ENCODE peak calls at places on chromosome 6, in six cellular contexts. One of them, this sample, is unnamed.

GRCh38 chr6:10779076-10779475 is 31.5 kb downstream of the TMEM14B start:
- DNase-seq in CD4-positive, CD25-positive, alpha-beta regulatory T cell: no peak
- DNase-seq in upper lobe of right lung: no peak
- DNase-seq in CD8-positive, alpha-beta T cell: no peak
- DNase-seq in esophagus squamous epithelium: no peak
- DNase-seq in tibial artery: no peak
- DNase-seq in this sample: no peak

GRCh38 chr6:40247516-40248115 is 313.4 kb upstream of the MOCS1 start:
- DNase-seq in CD8-positive, alpha-beta T cell: no peak
- DNase-seq in CD4-positive, CD25-positive, alpha-beta regulatory T cell: no peak
- DNase-seq in esophagus squamous epithelium: no peak
- DNase-seq in upper lobe of right lung: no peak
- DNase-seq in tibial artery: no peak
- DNase-seq in this sample: no peak

GRCh38 chr6:21952367-21952766 is 344.5 kb downstream of the PRL start:
- DNase-seq in CD4-positive, CD25-positive, alpha-beta regulatory T cell: no peak
- DNase-seq in upper lobe of right lung: no peak
- DNase-seq in tibial artery: no peak
- DNase-seq in esophagus squamous epithelium: no peak
- DNase-seq in CD8-positive, alpha-beta T cell: no peak
- DNase-seq in this sample: no peak

GRCh38 chr6:113591896-113592827 is 265.0 kb upstream of the MARCKS start:
- DNase-seq in CD8-positive, alpha-beta T cell: no peak
- DNase-seq in CD4-positive, CD25-positive, alpha-beta regulatory T cell: no peak
- DNase-seq in tibial artery: no peak
- DNase-seq in esophagus squamous epithelium: no peak
- DNase-seq in upper lobe of right lung: no peak
- DNase-seq in this sample: no peak

GRCh38 chr6:148395583-148396101 is 53.0 kb downstream of the SASH1 start:
- DNase-seq in CD4-positive, CD25-positive, alpha-beta regulatory T cell: no peak
- DNase-seq in esophagus squamous epithelium: no peak
- DNase-seq in upper lobe of right lung: no peak
- DNase-seq in CD8-positive, alpha-beta T cell: no peak
- DNase-seq in tibial artery: no peak
- DNase-seq in this sample: no peak

GRCh38 chr6:169153401-169153800 is 100.2 kb downstream of the THBS2 start:
- DNase-seq in upper lobe of right lung: no peak
- DNase-seq in CD8-positive, alpha-beta T cell: no peak
- DNase-seq in esophagus squamous epithelium: no peak
- DNase-seq in CD4-positive, CD25-positive, alpha-beta regulatory T cell: no peak
- DNase-seq in tibial artery: no peak
- DNase-seq in this sample: no peak

GRCh38 chr6:137536104-137536773 is 42.0 kb upstream of the OLIG3 start:
- DNase-seq in tibial artery: no peak
- DNase-seq in upper lobe of right lung: no peak
- DNase-seq in CD4-positive, CD25-positive, alpha-beta regulatory T cell: peak; percentile 54
- DNase-seq in esophagus squamous epithelium: no peak
- DNase-seq in CD8-positive, alpha-beta T cell: peak; percentile 24
- DNase-seq in this sample: no peak

GRCh38 chr6:16320533-16321340 is 82.3 kb downstream of the GMPR start:
- DNase-seq in CD4-positive, CD25-positive, alpha-beta regulatory T cell: no peak
- DNase-seq in CD8-positive, alpha-beta T cell: no peak
- DNase-seq in tibial artery: peak; percentile 64
- DNase-seq in esophagus squamous epithelium: no peak
- DNase-seq in upper lobe of right lung: no peak
- DNase-seq in this sample: no peak

GRCh38 chr6:131657630-131658111 is 20.6 kb downstream of the ENPP3 start:
- DNase-seq in tibial artery: no peak
- DNase-seq in CD4-positive, CD25-positive, alpha-beta regulatory T cell: no peak
- DNase-seq in esophagus squamous epithelium: no peak
- DNase-seq in CD8-positive, alpha-beta T cell: no peak
- DNase-seq in upper lobe of right lung: no peak
- DNase-seq in this sample: no peak

GRCh38 chr6:47478233-47479155 is 905 bp downstream of the CD2AP start:
- DNase-seq in CD4-positive, CD25-positive, alpha-beta regulatory T cell: no peak
- DNase-seq in tibial artery: peak; percentile 22
- DNase-seq in upper lobe of right lung: no peak
- DNase-seq in CD8-positive, alpha-beta T cell: no peak
- DNase-seq in esophagus squamous epithelium: no peak
- DNase-seq in this sample: peak; percentile 48

GRCh38 chr6:150635906-150636514 is 36.3 kb downstream of the PLEKHG1 start:
- DNase-seq in upper lobe of right lung: no peak
- DNase-seq in esophagus squamous epithelium: no peak
- DNase-seq in tibial artery: no peak
- DNase-seq in CD8-positive, alpha-beta T cell: no peak
- DNase-seq in CD4-positive, CD25-positive, alpha-beta regulatory T cell: no peak
- DNase-seq in this sample: no peak
- H3K27ac ChIP-seq in upper lobe of right lung: no peak overlapping the region
- H3K27ac ChIP-seq in esophagus squamous epithelium: no peak overlapping the region
- H3K27ac ChIP-seq in tibial artery: no peak overlapping the region
- H3K27ac ChIP-seq in CD8-positive, alpha-beta T cell: no peak overlapping the region
- H3K27ac ChIP-seq in CD4-positive, CD25-positive, alpha-beta regulatory T cell: peak overlapping the region; percentile 17
- H3K27ac ChIP-seq in this sample: no peak overlapping the region

DNA sequence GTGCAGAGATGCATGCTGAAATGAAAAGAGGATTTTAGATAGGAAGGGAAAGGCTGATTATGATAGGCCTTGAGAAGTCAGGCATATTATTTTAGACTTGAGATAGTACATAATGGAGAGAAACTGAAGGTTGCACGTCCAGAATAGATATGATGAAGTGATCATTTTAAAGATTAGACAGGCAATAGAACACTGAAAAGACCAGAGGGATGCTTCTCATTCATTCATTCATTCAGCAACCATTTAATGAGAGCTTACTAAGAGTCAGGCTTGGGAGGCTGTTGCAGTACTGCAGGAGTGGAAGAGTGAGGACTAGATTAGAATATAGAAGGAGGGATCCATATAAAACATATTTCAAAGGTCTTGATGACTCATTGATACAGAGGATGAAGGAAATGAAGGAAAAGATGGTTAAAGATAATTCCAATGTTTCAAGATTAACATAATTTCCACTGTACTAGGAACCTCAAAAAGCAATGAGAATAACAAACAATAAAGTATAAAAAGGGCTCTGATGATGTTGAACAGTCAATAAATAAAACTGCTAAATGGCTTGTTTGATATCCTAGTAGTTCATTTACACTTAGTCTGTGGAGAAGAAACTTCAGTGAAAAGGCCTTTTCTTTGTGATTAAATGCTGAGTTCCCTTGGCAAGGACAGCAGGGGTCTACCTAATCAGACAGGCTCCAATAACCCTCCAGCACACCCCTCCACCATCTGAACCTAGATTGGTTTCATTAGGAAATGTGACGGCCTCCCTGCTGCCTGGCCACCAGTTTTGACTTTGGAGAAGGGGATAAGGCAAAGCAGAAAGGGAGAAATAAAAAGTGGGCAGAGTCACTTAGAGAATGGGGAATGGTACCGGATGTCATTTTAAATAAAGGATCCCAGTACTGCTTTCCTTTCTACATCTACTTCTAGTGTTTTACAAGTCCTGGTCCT is 5.3 kb upstream of the FBXO9 start:
- DNase-seq in tibial artery: no peak
- DNase-seq in CD8-positive, alpha-beta T cell: no peak
- DNase-seq in upper lobe of right lung: no peak
- DNase-seq in CD4-positive, CD25-positive, alpha-beta regulatory T cell: no peak
- DNase-seq in esophagus squamous epithelium: no peak
- DNase-seq in this sample: no peak
- H3K4me3 ChIP-seq in tibial artery: peak overlapping the region; percentile 62
- H3K4me3 ChIP-seq in CD8-positive, alpha-beta T cell: no peak overlapping the region
- H3K4me3 ChIP-seq in upper lobe of right lung: peak overlapping the region; percentile 89
- H3K4me3 ChIP-seq in CD4-positive, CD25-positive, alpha-beta regulatory T cell: peak overlapping the region; percentile 90
- H3K4me3 ChIP-seq in esophagus squamous epithelium: peak overlapping the region; percentile 75
- H3K4me3 ChIP-seq in this sample: no peak overlapping the region

GRCh38 chr6:139028658-139029469 is at the start of gene ABRACL:
- DNase-seq in CD4-positive, CD25-positive, alpha-beta regulatory T cell: peak; percentile 56
- DNase-seq in esophagus squamous epithelium: peak; percentile 11
- DNase-seq in CD8-positive, alpha-beta T cell: peak; percentile 58
- DNase-seq in upper lobe of right lung: peak; percentile 85
- DNase-seq in tibial artery: peak; percentile 57
- DNase-seq in this sample: peak; percentile 86
- H3K4me1 ChIP-seq in CD4-positive, CD25-positive, alpha-beta regulatory T cell: peaks cover 34% of the 10 kb centered on the region
- H3K4me1 ChIP-seq in esophagus squamous epithelium: peaks cover 10% of the 10 kb centered on the region
- H3K4me1 ChIP-seq in CD8-positive, alpha-beta T cell: peaks cover 24% of the 10 kb centered on the region
- H3K4me1 ChIP-seq in upper lobe of right lung: peaks cover 18% of the 10 kb centered on the region
- H3K4me1 ChIP-seq in tibial artery: peaks cover 10% of the 10 kb centered on the region
- H3K4me1 ChIP-seq in this sample: peaks cover 12% of the 10 kb centered on the region

GRCh38 chr6:44388876-44389275 is 1.4 kb downstream of the CDC5L start:
- DNase-seq in esophagus squamous epithelium: no peak
- DNase-seq in CD8-positive, alpha-beta T cell: no peak
- DNase-seq in upper lobe of right lung: no peak
- DNase-seq in tibial artery: no peak
- DNase-seq in CD4-positive, CD25-positive, alpha-beta regulatory T cell: no peak
- DNase-seq in this sample: no peak

GRCh38 chr6:44387346-44388134 is at the start of gene CDC5L:
- DNase-seq in CD8-positive, alpha-beta T cell: peak; percentile 82
- DNase-seq in upper lobe of right lung: peak; percentile 94
- DNase-seq in CD4-positive, CD25-positive, alpha-beta regulatory T cell: peak; percentile 96
- DNase-seq in esophagus squamous epithelium: peak; percentile 77
- DNase-seq in tibial artery: peak; percentile 96
- DNase-seq in this sample: peak; percentile 96

GRCh38 chr6:44386929-44387345 is 569 bp upstream of the CDC5L start:
- DNase-seq in CD4-positive, CD25-positive, alpha-beta regulatory T cell: no peak
- DNase-seq in CD8-positive, alpha-beta T cell: no peak
- DNase-seq in tibial artery: no peak
- DNase-seq in esophagus squamous epithelium: no peak
- DNase-seq in upper lobe of right lung: no peak
- DNase-seq in this sample: no peak

GRCh38 chr6:44386364-44386928 is 1.1 kb upstream of the CDC5L start:
- DNase-seq in tibial artery: peak; percentile 70
- DNase-seq in CD8-positive, alpha-beta T cell: no peak
- DNase-seq in upper lobe of right lung: peak; percentile 87
- DNase-seq in CD4-positive, CD25-positive, alpha-beta regulatory T cell: no peak
- DNase-seq in esophagus squamous epithelium: no peak
- DNase-seq in this sample: no peak

GRCh38 chr6:44388135-44388487 is 605 bp downstream of the CDC5L start:
- DNase-seq in CD4-positive, CD25-positive, alpha-beta regulatory T cell: no peak
- DNase-seq in CD8-positive, alpha-beta T cell: no peak
- DNase-seq in upper lobe of right lung: no peak
- DNase-seq in esophagus squamous epithelium: no peak
- DNase-seq in tibial artery: no peak
- DNase-seq in this sample: no peak
- H3K27ac ChIP-seq in CD4-positive, CD25-positive, alpha-beta regulatory T cell: peak overlapping the region; percentile 93
- H3K27ac ChIP-seq in CD8-positive, alpha-beta T cell: peak overlapping the region; percentile 73
- H3K27ac ChIP-seq in upper lobe of right lung: peak overlapping the region; percentile 95
- H3K27ac ChIP-seq in esophagus squamous epithelium: peak overlapping the region; percentile 99
- H3K27ac ChIP-seq in tibial artery: peak overlapping the region; percentile 95
- H3K27ac ChIP-seq in this sample: peak overlapping the region; percentile 99

GRCh38 chr6:33975631-33976424 is 170.1 kb downstream of the GRM4 start:
- DNase-seq in esophagus squamous epithelium: no peak
- DNase-seq in upper lobe of right lung: peak; percentile 52
- DNase-seq in CD8-positive, alpha-beta T cell: no peak
- DNase-seq in tibial artery: no peak
- DNase-seq in CD4-positive, CD25-positive, alpha-beta regulatory T cell: no peak
- DNase-seq in this sample: no peak
- H3K4me3 ChIP-seq in esophagus squamous epithelium: no peak overlapping the region
- H3K4me3 ChIP-seq in upper lobe of right lung: no peak overlapping the region
- H3K4me3 ChIP-seq in CD8-positive, alpha-beta T cell: no peak overlapping the region
- H3K4me3 ChIP-seq in tibial artery: no peak overlapping the region
- H3K4me3 ChIP-seq in CD4-positive, CD25-positive, alpha-beta regulatory T cell: no peak overlapping the region
- H3K4me3 ChIP-seq in this sample: no peak overlapping the region

GRCh38 chr6:156796627-156797026 is 19.4 kb downstream of the ARID1B start:
- DNase-seq in tibial artery: no peak
- DNase-seq in esophagus squamous epithelium: no peak
- DNase-seq in CD8-positive, alpha-beta T cell: no peak
- DNase-seq in upper lobe of right lung: no peak
- DNase-seq in CD4-positive, CD25-positive, alpha-beta regulatory T cell: no peak
- DNase-seq in this sample: no peak

GRCh38 chr6:156794546-156794945 is 17.4 kb downstream of the ARID1B start:
- DNase-seq in tibial artery: no peak
- DNase-seq in upper lobe of right lung: no peak
- DNase-seq in esophagus squamous epithelium: no peak
- DNase-seq in CD4-positive, CD25-positive, alpha-beta regulatory T cell: no peak
- DNase-seq in CD8-positive, alpha-beta T cell: no peak
- DNase-seq in this sample: no peak

GRCh38 chr6:156794963-156795362 is 17.8 kb downstream of the ARID1B start:
- DNase-seq in CD8-positive, alpha-beta T cell: no peak
- DNase-seq in tibial artery: no peak
- DNase-seq in upper lobe of right lung: no peak
- DNase-seq in esophagus squamous epithelium: no peak
- DNase-seq in CD4-positive, CD25-positive, alpha-beta regulatory T cell: no peak
- DNase-seq in this sample: no peak

GRCh38 chr6:156798091-156798735 is 21.0 kb downstream of the ARID1B start:
- DNase-seq in tibial artery: no peak
- DNase-seq in esophagus squamous epithelium: no peak
- DNase-seq in CD8-positive, alpha-beta T cell: no peak
- DNase-seq in CD4-positive, CD25-positive, alpha-beta regulatory T cell: no peak
- DNase-seq in upper lobe of right lung: no peak
- DNase-seq in this sample: no peak

GRCh38 chr6:156795825-156796224 is 18.6 kb downstream of the ARID1B start:
- DNase-seq in CD8-positive, alpha-beta T cell: no peak
- DNase-seq in CD4-positive, CD25-positive, alpha-beta regulatory T cell: no peak
- DNase-seq in tibial artery: no peak
- DNase-seq in esophagus squamous epithelium: no peak
- DNase-seq in upper lobe of right lung: no peak
- DNase-seq in this sample: peak; percentile 68
- H3K4me1 ChIP-seq in CD8-positive, alpha-beta T cell: peaks cover 55% of the 10 kb centered on the region
- H3K4me1 ChIP-seq in CD4-positive, CD25-positive, alpha-beta regulatory T cell: peaks cover 57% of the 10 kb centered on the region
- H3K4me1 ChIP-seq in tibial artery: peaks cover 68% of the 10 kb centered on the region
- H3K4me1 ChIP-seq in esophagus squamous epithelium: peaks cover 28% of the 10 kb centered on the region
- H3K4me1 ChIP-seq in upper lobe of right lung: peaks cover 41% of the 10 kb centered on the region
- H3K4me1 ChIP-seq in this sample: peaks cover 28% of the 10 kb centered on the region

This sample was measured in testis.